ENCODE peak calls at places on chromosome X, in four cellular contexts. I is stomach, W is HepG2, L is esophagus muscularis mucosa. Y is an unnamed sample.

GRCh38 chrX:119190736-119191282 is 45.3 kb upstream of the PGRMC1 start:
- DNase-seq in W (no peak), L (no peak), I (no peak), Y (peak)

GRCh38 chrX:24760601-24761000 is 66.9 kb downstream of the POLA1 start:
- DNase-seq in W (no peak), I (no peak), L (no peak), Y (no peak)

GRCh38 chrX:18769812-18770573 is 62.5 kb downstream of the PPEF1 start:
- DNase-seq in W (no peak), I (no peak), L (no peak), Y (no peak)

GRCh38 chrX:24990585-24990984 is 25.2 kb downstream of the ARX start:
- DNase-seq in I (no peak), W (no peak), L (no peak), Y (no peak)

GRCh38 chrX:88886908-88887307 is 139.9 kb downstream of the CPXCR1 start:
- DNase-seq in W (peak), I (peak), L (no peak), Y (no peak)

GRCh38 chrX:70030242-70030823 is 19.4 kb downstream of the AWAT2 start:
- DNase-seq in W (peak), L (no peak), I (peak), Y (no peak)

GRCh38 chrX:10109695-10110094 is 47.1 kb upstream of the CLCN4 start:
- DNase-seq in W (no peak), L (no peak), I (no peak), Y (no peak)

GRCh38 chrX:103051260-103051789 is 12.6 kb downstream of the BEX1 start:
- DNase-seq in L (no peak), I (no peak), W (no peak), Y (no peak)

GRCh38 chrX:155417769-155418168 is 35.9 kb downstream of the F8A2 start:
- DNase-seq in W (no peak), I (no peak), L (no peak), Y (no peak)

DNA sequence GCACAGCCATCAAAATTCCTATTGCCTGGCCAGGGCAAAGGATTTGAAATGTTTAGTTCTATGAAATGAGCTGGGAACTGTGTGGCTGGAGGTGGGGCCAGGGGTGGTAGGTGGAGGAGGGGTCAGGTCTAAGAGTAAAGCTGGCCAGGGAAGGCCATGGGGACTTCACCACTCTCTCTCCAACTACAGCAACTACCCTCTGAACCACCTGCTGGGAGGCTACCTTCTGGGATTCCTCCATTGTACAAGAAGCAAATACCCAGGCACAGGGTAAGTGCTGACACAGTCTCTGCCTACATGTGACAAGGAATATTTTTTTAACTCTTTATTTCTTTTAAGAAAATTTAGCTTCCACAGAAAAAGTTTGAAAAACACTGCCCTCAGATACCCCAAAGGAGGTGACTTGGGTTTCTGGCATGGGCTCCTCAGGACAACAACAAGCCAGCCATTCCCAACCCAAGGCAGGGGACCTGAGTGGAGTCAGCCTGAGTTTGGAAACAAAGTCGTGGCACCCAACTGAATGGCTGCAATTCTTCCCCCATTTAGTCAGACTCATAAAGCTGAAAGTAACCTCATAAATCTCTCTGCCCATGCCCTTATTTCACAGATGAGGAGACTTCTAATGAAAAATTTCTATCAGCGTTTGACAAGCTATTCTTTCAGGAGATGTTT is 593.8 kb upstream of the DIPK2B start:
- DNase-seq in W (no peak), I (no peak), L (no peak), Y (no peak)
- TF ChIP-seq EP300 in W (no peak), I (no peak), L (no peak), Y (no peak)

DNA sequence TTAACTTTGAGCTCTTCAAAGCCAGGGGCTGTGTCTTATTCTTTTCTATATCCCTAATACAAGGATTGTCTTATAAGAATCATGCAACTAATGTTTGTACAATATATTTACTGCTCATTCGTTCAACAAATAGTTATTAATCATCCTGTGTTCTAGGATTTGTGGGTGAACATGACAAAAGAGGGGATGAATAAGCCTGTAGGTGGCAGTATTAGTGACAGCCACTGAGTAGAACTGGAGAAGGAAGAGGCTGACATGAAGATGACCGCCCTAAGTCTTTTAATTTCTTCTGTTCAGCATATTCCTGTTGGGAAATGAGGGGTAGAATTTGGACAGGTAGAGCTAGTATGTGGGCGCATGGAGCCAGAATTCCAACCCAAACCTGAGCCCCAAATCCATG is 11.9 kb upstream of the LINC00632 start:
- DNase-seq in W (no peak), L (no peak), I (no peak), Y (no peak)
- TF ChIP-seq CTCF in W (no peak), L (no peak), I (no peak), Y (no peak)

GRCh38 chrX:149903889-149904748 is 23.1 kb downstream of the MAGEA8 start:
- DNase-seq in I (no peak), W (peak), L (no peak), Y (no peak)
- TF ChIP-seq EP300 in I (no peak), W (no peak), L (no peak), Y (no peak)

DNA sequence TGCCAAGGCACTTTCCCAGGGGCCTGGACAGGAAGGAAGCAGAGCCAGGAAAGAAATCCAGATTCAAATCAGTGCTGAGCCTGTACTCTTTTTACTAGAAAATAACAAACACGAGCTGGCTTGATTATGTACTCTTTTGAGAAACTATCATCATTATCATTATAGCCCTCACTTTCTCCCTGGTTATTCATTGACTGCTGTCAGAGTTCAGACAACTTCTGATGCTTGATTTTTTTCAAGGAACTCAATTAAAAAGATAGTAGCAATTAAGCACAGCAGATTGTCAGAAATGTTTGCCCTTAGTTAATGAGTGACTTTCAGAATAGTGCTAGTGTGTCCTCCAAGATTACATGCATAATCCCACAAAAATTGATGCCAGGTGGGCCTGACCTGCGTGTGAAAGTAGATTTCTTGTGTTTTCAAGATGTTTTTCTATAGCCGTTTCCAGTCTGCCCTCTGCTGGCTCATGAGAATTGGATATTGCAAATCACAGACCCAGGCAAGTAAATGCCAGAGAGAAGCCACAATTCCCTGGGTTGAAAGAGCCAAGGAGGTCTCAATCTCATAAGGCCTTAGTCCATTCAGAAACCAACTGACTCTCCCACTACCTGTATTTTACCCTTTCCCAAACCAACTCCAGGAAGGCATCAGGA is 14.3 kb upstream of the PNPLA4 start:
- DNase-seq in I (no peak), W (peak), L (no peak), Y (no peak)
- TF ChIP-seq CTCF in I (no peak), W (peak), L (no peak), Y (no peak)

GRCh38 chrX:114046695-114047279 is 537.1 kb upstream of the HTR2C start:
- DNase-seq in W (no peak), I (no peak), L (no peak), Y (no peak)

GRCh38 chrX:114047558-114047957 is 536.3 kb upstream of the HTR2C start:
- DNase-seq in L (no peak), I (no peak), W (no peak), Y (no peak)

GRCh38 chrX:114050075-114050796 is 533.6 kb upstream of the HTR2C start:
- DNase-seq in L (no peak), W (no peak), I (no peak), Y (no peak)

GRCh38 chrX:114051667-114052315 is 532.1 kb upstream of the HTR2C start:
- DNase-seq in I (no peak), W (no peak), L (no peak), Y (no peak)

DNA sequence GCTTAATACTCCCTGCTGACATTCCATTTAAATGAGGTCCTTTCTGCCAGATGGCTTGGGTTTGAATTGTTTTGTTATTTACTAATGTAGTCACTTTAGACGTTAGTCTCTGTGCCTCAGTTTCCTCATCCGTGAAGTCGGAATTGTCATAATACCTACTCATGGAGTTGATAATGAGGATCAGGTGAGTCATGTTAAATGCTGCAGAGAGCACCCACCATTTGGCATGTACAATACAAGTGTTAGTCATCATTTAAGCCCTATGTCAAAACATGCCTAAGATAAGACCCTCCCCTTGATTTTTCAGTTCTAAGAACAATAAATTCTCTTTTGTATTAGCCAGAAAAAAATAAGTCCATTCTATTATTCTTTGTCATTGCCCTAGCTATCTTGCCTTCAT is 534.8 kb upstream of the HTR2C start:
- DNase-seq in I (no peak), W (no peak), L (no peak), Y (no peak)
- TF ChIP-seq EP300 in I (no peak), W (no peak), L (no peak), Y (no peak)

GRCh38 chrX:126141014-126141413 is 25.1 kb downstream of the DCAF12L2 start:
- DNase-seq in L (no peak), W (no peak), I (no peak), Y (no peak)
- TF ChIP-seq CTCF in L (no peak), W (no peak), I (no peak), Y (no peak)

GRCh38 chrX:153562546-153562945 is 36.4 kb downstream of the CCNQ start:
- DNase-seq in L (no peak), I (no peak), W (no peak), Y (no peak)
- TF ChIP-seq EP300 in L (no peak), I (no peak), W (no peak), Y (no peak)

GRCh38 chrX:153649178-153649914 is 2.3 kb downstream of the DUSP9 start:
- DNase-seq in W (peak), I (no peak), L (no peak), Y (no peak)
- TF ChIP-seq CTCF in W (peak), I (no peak), L (no peak), Y (no peak)